ENCODE peak calls at places on chromosomes 7 and 10, in four cellular contexts. One of them, this sample, is unnamed.

GRCh38 chr7:44849277-44850210 is 1.7 kb upstream of the H2AZ2 start:
- DNase-seq in GM23248: peak; percentile 47
- DNase-seq in neural progenitor cell: no peak
- DNase-seq in SK-N-SH: no peak
- DNase-seq in this sample: no peak

GRCh38 chr7:75991531-75992082 is 2.8 kb downstream of the TMEM120A start:
- DNase-seq in SK-N-SH: no peak
- DNase-seq in GM23248: no peak
- DNase-seq in neural progenitor cell: no peak
- DNase-seq in this sample: no peak

GRCh38 chr7:94049615-94050014 is 45.5 kb upstream of the BET1 start:
- DNase-seq in neural progenitor cell: no peak
- DNase-seq in SK-N-SH: no peak
- DNase-seq in GM23248: no peak
- DNase-seq in this sample: peak; percentile 22

GRCh38 chr10:113454341-113455061 is 98.4 kb upstream of the HABP2 start:
- DNase-seq in neural progenitor cell: peak; percentile 77
- DNase-seq in SK-N-SH: peak; percentile 69
- DNase-seq in GM23248: peak; percentile 66
- DNase-seq in this sample: peak; percentile 89

GRCh38 chr7:140551334-140552239 is 72.3 kb upstream of the MKRN1 start:
- DNase-seq in SK-N-SH: no peak
- DNase-seq in neural progenitor cell: no peak
- DNase-seq in GM23248: no peak
- DNase-seq in this sample: no peak

GRCh38 chr7:18834574-18835361 is 282.7 kb downstream of the TWIST1 start:
- DNase-seq in neural progenitor cell: no peak
- DNase-seq in SK-N-SH: no peak
- DNase-seq in GM23248: no peak
- DNase-seq in this sample: no peak

GRCh38 chr10:131166486-131166885 is 145.0 kb downstream of the TCERG1L start:
- DNase-seq in neural progenitor cell: no peak
- DNase-seq in SK-N-SH: no peak
- DNase-seq in GM23248: no peak
- DNase-seq in this sample: no peak

GRCh38 chr7:55365680-55366460 is 733 bp downstream of the LANCL2 start:
- DNase-seq in neural progenitor cell: peak; percentile 97
- DNase-seq in SK-N-SH: peak; percentile 98
- DNase-seq in GM23248: peak; percentile 97
- DNase-seq in this sample: peak; percentile 94

GRCh38 chr7:15288746-15289145 is 273.1 kb downstream of the AGMO start:
- DNase-seq in SK-N-SH: no peak
- DNase-seq in neural progenitor cell: no peak
- DNase-seq in GM23248: peak; percentile 3
- DNase-seq in this sample: no peak

GRCh38 chr7:157926107-157926506 is 589.3 kb downstream of the DNAJB6 start:
- DNase-seq in GM23248: no peak
- DNase-seq in neural progenitor cell: no peak
- DNase-seq in SK-N-SH: no peak
- DNase-seq in this sample: no peak

GRCh38 chr10:33010132-33011037 is 52.4 kb upstream of the ITGB1 start:
- DNase-seq in neural progenitor cell: peak; percentile 47
- DNase-seq in SK-N-SH: peak; percentile 46
- DNase-seq in GM23248: peak; percentile 89
- DNase-seq in this sample: peak; percentile 75

GRCh38 chr7:135168489-135169140 is 1.9 kb downstream of the CYREN start:
- DNase-seq in neural progenitor cell: no peak
- DNase-seq in SK-N-SH: no peak
- DNase-seq in GM23248: no peak
- DNase-seq in this sample: no peak

GRCh38 chr7:99559276-99559915 is 954 bp downstream of the ZNF655 start:
- DNase-seq in SK-N-SH: no peak
- DNase-seq in neural progenitor cell: no peak
- DNase-seq in GM23248: peak; percentile 58
- DNase-seq in this sample: no peak

GRCh38 chr10:52563361-52563760 is 209.2 kb downstream of the MBL2 start:
- DNase-seq in SK-N-SH: no peak
- DNase-seq in neural progenitor cell: no peak
- DNase-seq in GM23248: peak; percentile 64
- DNase-seq in this sample: no peak

GRCh38 chr10:71213761-71214440 is 1.5 kb downstream of the UNC5B start:
- DNase-seq in GM23248: peak; percentile 85
- DNase-seq in SK-N-SH: peak; percentile 60
- DNase-seq in neural progenitor cell: peak; percentile 71
- DNase-seq in this sample: peak; percentile 79

GRCh38 chr10:72736176-72736795 is 44.3 kb downstream of the MCU start:
- DNase-seq in GM23248: peak; percentile 85
- DNase-seq in SK-N-SH: no peak
- DNase-seq in neural progenitor cell: no peak
- DNase-seq in this sample: no peak

GRCh38 chr7:5780801-5781496 is 514 bp downstream of the RNF216 start:
- DNase-seq in SK-N-SH: peak; percentile 90
- DNase-seq in GM23248: peak; percentile 65
- DNase-seq in neural progenitor cell: no peak
- DNase-seq in this sample: peak; percentile 37

GRCh38 chr10:71522438-71523144 is 125.9 kb downstream of the CDH23 start:
- DNase-seq in GM23248: no peak
- DNase-seq in neural progenitor cell: peak; percentile 44
- DNase-seq in SK-N-SH: no peak
- DNase-seq in this sample: peak; percentile 41

GRCh38 chr7:7151285-7151684 is 31.1 kb upstream of the C1GALT1 start:
- DNase-seq in neural progenitor cell: no peak
- DNase-seq in GM23248: no peak
- DNase-seq in SK-N-SH: peak; percentile 27
- DNase-seq in this sample: no peak

GRCh38 chr10:131690805-131691239 is 210.0 kb upstream of the PPP2R2D start:
- DNase-seq in neural progenitor cell: no peak
- DNase-seq in GM23248: no peak
- DNase-seq in SK-N-SH: no peak
- DNase-seq in this sample: no peak

GRCh38 chr7:130875901-130876300 is 141.9 kb upstream of the KLF14 start:
- DNase-seq in SK-N-SH: no peak
- DNase-seq in neural progenitor cell: no peak
- DNase-seq in GM23248: peak; percentile 32
- DNase-seq in this sample: peak; percentile 29

GRCh38 chr7:130877236-130877635 is 143.2 kb upstream of the KLF14 start:
- DNase-seq in neural progenitor cell: no peak
- DNase-seq in SK-N-SH: no peak
- DNase-seq in GM23248: no peak
- DNase-seq in this sample: no peak

GRCh38 chr7:130878785-130879184 is 144.8 kb upstream of the KLF14 start:
- DNase-seq in SK-N-SH: no peak
- DNase-seq in neural progenitor cell: no peak
- DNase-seq in GM23248: no peak
- DNase-seq in this sample: no peak

GRCh38 chr7:130879191-130879590 is 145.2 kb upstream of the KLF14 start:
- DNase-seq in SK-N-SH: no peak
- DNase-seq in GM23248: peak; percentile 46
- DNase-seq in neural progenitor cell: no peak
- DNase-seq in this sample: no peak

GRCh38 chr7:130877676-130878305 is 143.8 kb upstream of the KLF14 start:
- DNase-seq in GM23248: peak; percentile 20
- DNase-seq in neural progenitor cell: no peak
- DNase-seq in SK-N-SH: no peak
- DNase-seq in this sample: no peak
- H3F3A ChIP-seq in GM23248: peaks cover 96% of the 10 kb centered on the region
- H3F3A ChIP-seq in neural progenitor cell: peaks cover 10% of the 10 kb centered on the region
- H3F3A ChIP-seq in SK-N-SH: peaks cover 85% of the 10 kb centered on the region
- H3F3A ChIP-seq in this sample: no peaks in the 10 kb centered on the region

DNA sequence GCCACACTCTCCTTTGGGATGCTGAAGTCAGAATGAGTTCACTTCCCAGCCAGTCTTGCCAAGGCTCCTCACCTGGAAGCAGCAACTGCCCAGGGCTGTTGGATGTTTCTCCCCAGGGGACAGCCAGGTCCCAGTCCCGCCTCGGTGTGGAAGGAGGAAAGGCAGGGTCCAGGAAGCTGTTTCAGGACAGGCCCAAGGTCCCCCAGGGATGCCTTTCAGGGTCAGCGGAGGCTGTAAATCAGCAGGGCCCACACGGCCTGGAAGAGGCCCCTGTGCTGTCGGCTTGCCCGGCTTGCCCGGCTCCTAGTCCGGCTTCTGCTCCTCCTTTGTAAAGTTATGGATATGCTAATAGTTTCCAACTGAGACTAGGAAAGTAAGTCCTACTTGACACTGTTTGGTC is 10.3 kb downstream of the IKZF1 start:
- DNase-seq in SK-N-SH: no peak
- DNase-seq in GM23248: no peak
- DNase-seq in neural progenitor cell: no peak
- DNase-seq in this sample: peak; percentile 10
- H3F3A ChIP-seq in SK-N-SH: no peaks in the 10 kb centered on the region
- H3F3A ChIP-seq in GM23248: no peaks in the 10 kb centered on the region
- H3F3A ChIP-seq in neural progenitor cell: no peaks in the 10 kb centered on the region
- H3F3A ChIP-seq in this sample: no peaks in the 10 kb centered on the region

GRCh38 chr10:43387678-43388032 is 16.2 kb downstream of the FXYD4 start:
- DNase-seq in neural progenitor cell: no peak
- DNase-seq in SK-N-SH: no peak
- DNase-seq in GM23248: no peak
- DNase-seq in this sample: no peak

GRCh38 chr10:43386981-43387677 is 15.7 kb downstream of the FXYD4 start:
- DNase-seq in neural progenitor cell: no peak
- DNase-seq in GM23248: no peak
- DNase-seq in SK-N-SH: no peak
- DNase-seq in this sample: no peak

GRCh38 chr10:43384252-43385221 is 13.1 kb downstream of the FXYD4 start:
- DNase-seq in neural progenitor cell: no peak
- DNase-seq in GM23248: no peak
- DNase-seq in SK-N-SH: no peak
- DNase-seq in this sample: no peak

GRCh38 chr10:43385412-43386004 is 14.1 kb downstream of the FXYD4 start:
- DNase-seq in SK-N-SH: no peak
- DNase-seq in GM23248: no peak
- DNase-seq in neural progenitor cell: no peak
- DNase-seq in this sample: no peak

DNA sequence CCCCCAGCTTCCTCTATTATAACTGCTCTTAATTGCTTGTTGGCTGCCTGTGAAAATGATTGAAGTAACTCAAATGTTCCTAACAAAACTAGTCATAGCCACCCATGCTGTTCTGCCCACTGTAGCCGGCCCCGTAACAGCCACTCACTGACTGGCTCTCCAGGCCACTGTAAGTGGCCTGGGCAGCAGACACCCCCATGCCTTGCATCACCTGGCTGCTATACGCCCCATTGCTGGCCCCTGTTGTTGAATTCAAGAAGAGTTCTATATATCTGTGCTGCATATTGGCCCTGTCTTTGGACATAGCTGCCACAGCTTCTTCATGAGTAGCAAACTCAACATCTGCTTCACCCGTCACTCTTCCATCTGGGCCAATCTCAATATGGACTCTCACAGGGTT is 15.1 kb downstream of the FXYD4 start:
- DNase-seq in SK-N-SH: no peak
- DNase-seq in neural progenitor cell: no peak
- DNase-seq in GM23248: no peak
- DNase-seq in this sample: no peak
- H3F3A ChIP-seq in SK-N-SH: peaks cover 41% of the 10 kb centered on the region
- H3F3A ChIP-seq in neural progenitor cell: peaks cover 61% of the 10 kb centered on the region
- H3F3A ChIP-seq in GM23248: peaks cover 60% of the 10 kb centered on the region
- H3F3A ChIP-seq in this sample: peaks cover 60% of the 10 kb centered on the region

DNA sequence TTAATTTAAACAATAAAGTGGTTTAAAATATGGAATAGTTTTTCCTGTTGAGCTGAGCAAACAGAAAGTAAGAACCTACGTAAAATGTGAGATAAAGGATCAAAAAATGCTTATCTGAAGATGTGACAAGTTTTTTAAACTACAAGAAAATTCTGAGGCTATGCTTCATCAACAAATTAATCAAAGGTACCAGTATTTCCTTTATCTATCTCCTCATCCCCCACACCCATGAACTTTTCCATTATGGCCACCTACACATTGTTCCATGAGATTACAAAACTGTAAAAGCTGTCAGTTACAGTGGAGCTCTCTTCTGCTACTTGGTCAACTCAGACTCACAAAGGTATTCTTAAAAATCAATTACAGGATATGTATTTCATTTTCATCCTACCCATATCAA is 77.4 kb downstream of the ARHGAP12 start:
- DNase-seq in SK-N-SH: no peak
- DNase-seq in neural progenitor cell: no peak
- DNase-seq in GM23248: no peak
- DNase-seq in this sample: no peak
- H3F3A ChIP-seq in SK-N-SH: peaks cover 6% of the 10 kb centered on the region
- H3F3A ChIP-seq in neural progenitor cell: no peaks in the 10 kb centered on the region
- H3F3A ChIP-seq in GM23248: no peaks in the 10 kb centered on the region
- H3F3A ChIP-seq in this sample: no peaks in the 10 kb centered on the region